ENCODE peak calls at places on chromosomes 4 and X, in eight cellular contexts. S is AG09309, R is B cell, T is PC-3, M is WERI-Rb-1, U is astrocyte, K is stomach, I is endothelial cell. P is an unnamed sample.
A peak's percentile ranks its signal among the peaks of the same experiment; 100 is the strongest.

GRCh38 chr4:74504212-74504611 is 59.3 kb downstream of the AREG start:
- DNase-seq in S (no peak), R (no peak), T (peak; percentile 45), M (no peak), U (peak; percentile 57), K (no peak), I (no peak), P (no peak)

GRCh38 chr4:142812091-142812490 is 34.0 kb downstream of the INPP4B start:
- DNase-seq in S (no peak), R (no peak), T (no peak), M (no peak), U (peak; percentile 62), K (no peak), I (no peak), P (no peak)

GRCh38 chr4:32661229-32661628 is 1941.1 kb downstream of the PCDH7 start:
- DNase-seq in S (no peak), R (no peak), T (no peak), M (no peak), U (no peak), K (no peak), I (no peak), P (no peak)

GRCh38 chr4:168717852-168718251 is 221.0 kb downstream of the PALLD start:
- DNase-seq in S (no peak), R (no peak), T (no peak), M (no peak), U (peak; percentile 91), K (no peak), I (no peak), P (no peak)

GRCh38 chr4:140004580-140005314 is 149.2 kb downstream of the MAML3 start:
- DNase-seq in S (peak; percentile 7), R (no peak), T (peak; percentile 48), M (peak; percentile 57), U (peak; percentile 65), K (peak; percentile 49), I (peak; percentile 39), P (no peak)

GRCh38 chrX:5474282-5474681 is 754.4 kb downstream of the NLGN4X start:
- DNase-seq in S (no peak), R (no peak), T (peak; percentile 4), M (no peak), U (no peak), K (no peak), I (no peak), P (no peak)

GRCh38 chr4:80138556-80139538 is 58.5 kb upstream of the PRDM8 start:
- DNase-seq in S (peak; percentile 27), R (no peak), T (peak; percentile 61), M (no peak), U (peak; percentile 63), K (no peak), I (no peak), P (no peak)

GRCh38 chr4:108068422-108068821 is 78.7 kb downstream of the HADH start:
- DNase-seq in S (peak; percentile 25), R (no peak), T (no peak), M (no peak), U (no peak), K (no peak), I (no peak), P (no peak)

GRCh38 chr4:98528882-98529281 is 129.5 kb downstream of the TSPAN5 start:
- DNase-seq in S (no peak), R (no peak), T (no peak), M (no peak), U (peak; percentile 93), K (no peak), I (no peak), P (no peak)

GRCh38 chrX:14916017-14916674 is 42.9 kb downstream of the MOSPD2 start:
- DNase-seq in S (peak; percentile 55), R (no peak), T (peak; percentile 68), M (no peak), U (peak; percentile 84), K (no peak), I (no peak), P (no peak)

GRCh38 chr4:150224896-150225591 is 146.8 kb downstream of the DCLK2 start:
- DNase-seq in S (peak; percentile 95), R (no peak), T (peak; percentile 55), M (no peak), U (peak; percentile 97), K (no peak), I (no peak), P (no peak)

GRCh38 chr4:128107766-128108165 is 46.7 kb downstream of the LARP1B start:
- DNase-seq in S (peak; percentile 5), R (no peak), T (no peak), M (no peak), U (peak; percentile 90), K (no peak), I (no peak), P (no peak)

GRCh38 chr4:39353478-39354177 is 12.5 kb downstream of the RFC1 start:
- DNase-seq in S (peak; percentile 5), R (peak; percentile 33), T (no peak), M (no peak), U (peak; percentile 41), K (no peak), I (no peak), P (peak; percentile 74)

GRCh38 chrX:17065100-17065499 is 118.6 kb downstream of the REPS2 start:
- DNase-seq in S (no peak), R (no peak), T (no peak), M (no peak), U (no peak), K (no peak), I (no peak), P (no peak)

GRCh38 chrX:34873500-34874225 is 68.9 kb upstream of the FAM47B start:
- DNase-seq in S (no peak), R (no peak), T (peak; percentile 63), M (no peak), U (peak; percentile 23), K (no peak), I (no peak), P (no peak)

GRCh38 chr4:4387531-4388311 is 819 bp downstream of the NSG1 start:
- DNase-seq in S (no peak), R (no peak), T (no peak), M (no peak), U (no peak), K (no peak), I (no peak), P (no peak)

DNA sequence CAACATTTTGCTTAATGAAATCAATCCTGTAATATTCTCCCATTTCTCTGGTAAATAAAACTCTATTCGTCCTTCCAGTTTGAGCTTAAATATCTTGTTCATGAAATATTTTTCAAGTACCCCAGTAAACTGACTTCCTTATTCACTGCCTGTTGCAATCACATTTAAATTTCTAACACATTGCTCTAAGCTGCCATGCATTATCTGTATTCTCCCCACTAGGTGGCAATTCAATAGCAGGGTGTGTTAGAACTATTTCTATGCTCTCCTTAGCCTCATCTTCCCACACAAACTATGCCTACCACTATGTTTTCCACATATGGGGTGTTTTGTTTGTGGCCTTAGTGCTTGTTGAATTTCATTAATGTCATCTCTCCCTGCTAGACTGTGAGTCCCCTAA is 377.1 kb upstream of the HS3ST1 start:
- DNase-seq in S (no peak), R (no peak), T (peak; percentile 37), M (no peak), U (no peak), K (no peak), I (no peak), P (no peak)
- TF ChIP-seq CTCF in S (no peak), R (peak; percentile 40), T (peak; percentile 61), M (peak; percentile 54), U (peak; percentile 36), K (peak; percentile 20), I (peak; percentile 34), P (no peak)

DNA sequence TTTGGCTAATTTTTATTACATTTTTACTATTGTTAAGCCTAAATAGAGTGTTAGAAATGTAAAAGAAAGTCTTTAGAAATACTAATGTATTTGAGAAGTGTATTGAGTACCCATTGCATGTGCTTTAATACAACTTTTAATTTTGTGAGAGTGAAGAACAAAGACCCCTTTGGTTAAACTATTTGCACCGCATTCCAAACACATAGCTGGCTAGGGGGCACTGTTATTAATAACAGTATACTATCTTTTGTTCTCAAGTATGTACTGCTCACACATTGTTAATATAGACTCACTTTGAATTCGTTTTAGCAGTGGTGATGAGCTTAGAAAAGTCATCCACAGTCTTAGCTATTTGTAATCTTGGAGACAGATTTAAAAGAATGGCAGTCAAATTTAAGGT is 106.1 kb downstream of the CLDN22 start:
- DNase-seq in S (no peak), R (no peak), T (no peak), M (no peak), U (no peak), K (no peak), I (no peak), P (no peak)
- TF ChIP-seq CTCF in S (no peak), R (no peak), T (no peak), M (no peak), U (no peak), K (no peak), I (no peak), P (no peak)

GRCh38 chr4:44235897-44236296 is 212.7 kb downstream of the KCTD8 start:
- DNase-seq in S (no peak), R (no peak), T (no peak), M (no peak), U (no peak), K (no peak), I (no peak), P (no peak)
- TF ChIP-seq CTCF in S (no peak), R (no peak), T (no peak), M (no peak), U (no peak), K (no peak), I (no peak), P (no peak)

GRCh38 chr4:21512351-21512750 is 436.2 kb downstream of the KCNIP4 start:
- DNase-seq in S (peak; percentile 13), R (no peak), T (peak; percentile 50), M (peak; percentile 12), U (peak; percentile 14), K (no peak), I (peak; percentile 19), P (peak; percentile 5)
- TF ChIP-seq CTCF in S (peak; percentile 37), R (no peak), T (peak; percentile 65), M (peak; percentile 29), U (peak; percentile 47), K (no peak), I (peak; percentile 52), P (no peak)

GRCh38 chrX:44904542-44905115 is 31.6 kb downstream of the KDM6A start:
- DNase-seq in S (no peak), R (no peak), T (no peak), M (no peak), U (no peak), K (no peak), I (no peak), P (no peak)
- TF ChIP-seq CTCF in S (peak; percentile 31), R (no peak), T (peak; percentile 43), M (peak; percentile 4), U (no peak), K (no peak), I (no peak), P (no peak)

DNA sequence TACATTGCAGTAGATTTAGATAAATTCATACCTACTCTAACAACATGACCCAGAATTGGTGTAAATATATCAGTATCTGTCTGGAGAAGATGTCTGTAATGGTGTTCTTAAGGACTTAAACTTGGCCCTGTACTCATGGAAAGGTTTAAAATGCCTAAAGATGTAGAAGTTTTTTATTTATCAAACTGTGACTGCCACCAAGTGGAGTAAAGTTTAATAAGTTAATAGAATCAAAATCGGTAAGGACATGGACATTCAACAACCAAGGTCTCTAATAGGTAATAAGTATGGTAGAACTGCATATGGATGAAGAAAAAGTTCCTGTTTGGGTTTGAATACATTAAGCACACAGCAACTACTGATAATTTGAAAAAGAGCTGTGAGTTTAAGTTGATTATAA is 474.0 kb upstream of the NDST3 start:
- DNase-seq in S (no peak), R (no peak), T (peak; percentile 50), M (no peak), U (peak; percentile 29), K (no peak), I (no peak), P (no peak)
- TF ChIP-seq CTCF in S (no peak), R (no peak), T (peak; percentile 52), M (no peak), U (no peak), K (no peak), I (no peak), P (no peak)

P was measured in GM13976.